ENCODE peak calls at places on chromosome 13, in four cellular contexts. N is heart left ventricle, Q is thoracic aorta, A is Daoy. P is an unnamed sample.

GRCh38 chr13:100495455-100495854 is 93.1 kb downstream of the GGACT start:
- DNase-seq in Q (no peak), N (no peak), A (no peak), P (no peak)

GRCh38 chr13:27605610-27606200 is 14.6 kb downstream of the LNX2 start:
- DNase-seq in Q (no peak), N (no peak), A (no peak), P (no peak)

GRCh38 chr13:23288995-23289394 is 108.2 kb downstream of the SGCG start:
- DNase-seq in A (no peak), Q (no peak), N (no peak), P (no peak)

GRCh38 chr13:88456155-88456554 is 785.0 kb downstream of the SLITRK5 start:
- DNase-seq in A (no peak), N (no peak), Q (no peak), P (no peak)

GRCh38 chr13:43640476-43640875 is 146.3 kb downstream of the ENOX1 start:
- DNase-seq in N (no peak), Q (no peak), A (no peak), P (no peak)

GRCh38 chr13:28636677-28637317 is 22.1 kb upstream of the POMP start:
- DNase-seq in Q (no peak), N (peak), A (peak), P (peak)

GRCh38 chr13:75705395-75705794 is 69.3 kb downstream of the LMO7 start:
- DNase-seq in N (no peak), A (peak), Q (no peak), P (no peak)

GRCh38 chr13:26280295-26280694 is 26.4 kb downstream of the CDK8 start:
- DNase-seq in Q (no peak), A (peak), N (no peak), P (no peak)

GRCh38 chr13:99214232-99214631 is 13.6 kb downstream of the UBAC2 start:
- DNase-seq in N (no peak), Q (no peak), A (no peak), P (no peak)

GRCh38 chr13:88948501-88948900 is 1277.3 kb downstream of the SLITRK5 start:
- DNase-seq in N (no peak), A (no peak), Q (no peak), P (no peak)

GRCh38 chr13:97125051-97125809 is 96.9 kb upstream of the MBNL2 start:
- DNase-seq in Q (no peak), A (peak), N (no peak), P (peak)

GRCh38 chr13:27276188-27276587 is 5.6 kb downstream of the RASL11A start:
- DNase-seq in Q (no peak), A (no peak), N (no peak), P (no peak)

GRCh38 chr13:60583911-60584753 is 187.1 kb downstream of the TDRD3 start:
- DNase-seq in Q (peak), A (peak), N (no peak), P (peak)

GRCh38 chr13:40342901-40343300 is 323.5 kb downstream of the FOXO1 start:
- DNase-seq in A (no peak), N (no peak), Q (no peak), P (no peak)

GRCh38 chr13:30216111-30216510 is 91.2 kb downstream of the KATNAL1 start:
- DNase-seq in N (no peak), Q (no peak), A (peak), P (no peak)

GRCh38 chr13:51785592-51786424 is 18.2 kb downstream of the DHRS12 start:
- DNase-seq in N (peak), Q (no peak), A (peak), P (no peak)

GRCh38 chr13:92390217-92390616 is 836.4 kb upstream of the GPC6 start:
- DNase-seq in N (no peak), A (no peak), Q (no peak), P (no peak)

GRCh38 chr13:99501952-99502310 is 659 bp downstream of the TM9SF2 start:
- DNase-seq in A (peak), Q (no peak), N (peak), P (no peak)

GRCh38 chr13:102825921-102826706 is 19.7 kb upstream of the ERCC5 start:
- DNase-seq in Q (no peak), A (peak), N (no peak), P (no peak)

GRCh38 chr13:23468811-23469210 is 35.3 kb upstream of the SACS start:
- DNase-seq in A (no peak), Q (no peak), N (no peak), P (no peak)

GRCh38 chr13:112106467-112107141 is 39.7 kb downstream of the SOX1 start:
- DNase-seq in Q (no peak), A (no peak), N (no peak), P (no peak)

GRCh38 chr13:79910869-79911540 is 429.9 kb downstream of the SPRY2 start:
- DNase-seq in A (no peak), Q (no peak), N (no peak), P (no peak)

GRCh38 chr13:76286178-76286577 is 600.0 kb downstream of the KCTD12 start:
- DNase-seq in N (no peak), A (no peak), Q (no peak), P (no peak)

GRCh38 chr13:40668335-40668734 is 1.9 kb upstream of the FOXO1 start:
- DNase-seq in A (peak), Q (no peak), N (peak), P (no peak)

GRCh38 chr13:44989071-44989889 is at the start of the genes GPALPP1 and NUFIP1:
- DNase-seq in Q (peak), A (peak), N (peak), P (peak)

GRCh38 chr13:28723806-28724205 is 5.0 kb upstream of the SLC46A3 start:
- DNase-seq in Q (no peak), N (no peak), A (no peak), P (no peak)

GRCh38 chr13:85503797-85504196 is 295.4 kb downstream of the SLITRK6 start:
- DNase-seq in A (no peak), N (no peak), Q (no peak), P (peak)